ENCODE peak calls at places on chromosomes 4 and X, in five cellular contexts. T is mesothelial cell of epicardium, I is NCI-H1417, M is HCT116, F is nucleus accumbens. D is an unnamed sample.

GRCh38 chr4:88621763-88622327 is 29.6 kb downstream of the HERC3 start:
- DNase-seq in F (no peak), M (no peak), I (no peak), T (no peak), D (no peak)

GRCh38 chrX:20066968-20067708 is 49.6 kb downstream of the MAP7D2 start:
- DNase-seq in I (peak; percentile 25), T (no peak), M (peak; percentile 38), F (no peak), D (no peak)

GRCh38 chr4:109947918-109948317 is 35.2 kb downstream of the EGF start:
- DNase-seq in I (no peak), F (no peak), T (no peak), M (no peak), D (no peak)

GRCh38 chr4:153763404-153763803 is 3.6 kb upstream of the RNF175 start:
- DNase-seq in I (no peak), T (no peak), F (no peak), M (no peak), D (no peak)

GRCh38 chr4:26432419-26432818 is 57.9 kb downstream of the CCKAR start:
- DNase-seq in T (no peak), I (no peak), F (no peak), M (no peak), D (no peak)

GRCh38 chr4:134935320-134935719 is 733.7 kb upstream of the PABPC4L start:
- DNase-seq in I (no peak), M (no peak), F (no peak), T (no peak), D (no peak)

GRCh38 chr4:132123870-132124623 is 1025.0 kb upstream of the PCDH10 start:
- DNase-seq in M (peak; percentile 37), I (no peak), T (no peak), F (no peak), D (no peak)

GRCh38 chrX:10110984-10111363 is 45.8 kb upstream of the CLCN4 start:
- DNase-seq in F (no peak), M (no peak), T (no peak), I (no peak), D (no peak)

GRCh38 chr4:56218230-56218895 is 168.9 kb downstream of the AASDH start:
- DNase-seq in M (no peak), T (no peak), I (no peak), F (no peak), D (no peak)

GRCh38 chr4:1038948-1039492 is 27.6 kb downstream of the FGFRL1 start:
- DNase-seq in M (no peak), I (no peak), F (no peak), T (no peak), D (no peak)

GRCh38 chr4:663438-664428 is 10.3 kb downstream of the ATP5ME start:
- DNase-seq in F (no peak), M (no peak), T (no peak), I (peak; percentile 71), D (peak; percentile 90)